ENCODE peak calls at places on chromosome 2, in nine cellular contexts. H is esophagus squamous epithelium; P is A673; J is tibial nerve; Q is heart left ventricle; F is uterus; M is neuronal stem cell; Z is CD8-positive, alpha-beta T cell; E is tibial artery. K is an unnamed sample.

GRCh38 chr2:58677763-58678162 is 436.6 kb upstream of the FANCL start:
- DNase-seq in H (no peak), P (no peak), J (no peak), Q (no peak), F (no peak), M (no peak), Z (no peak), E (no peak), K (no peak)

GRCh38 chr2:65622951-65623525 is 190.6 kb upstream of the SPRED2 start:
- DNase-seq in H (no peak), P (no peak), J (no peak), Q (no peak), F (no peak), M (no peak), Z (no peak), E (no peak), K (no peak)

GRCh38 chr2:128686498-128686861 is 367.8 kb upstream of the HS6ST1 start:
- DNase-seq in H (no peak), P (no peak), J (no peak), Q (no peak), F (no peak), M (no peak), Z (no peak), E (peak; percentile 7), K (peak; percentile 59)

GRCh38 chr2:120269076-120269744 is 16.6 kb downstream of the RALB start:
- DNase-seq in H (no peak), P (no peak), J (no peak), Q (no peak), F (no peak), M (no peak), Z (no peak), E (no peak), K (no peak)

GRCh38 chr2:9675369-9676351 is 44.9 kb upstream of the YWHAQ start:
- DNase-seq in H (no peak), P (peak; percentile 95), J (no peak), Q (no peak), F (no peak), M (no peak), Z (no peak), E (no peak), K (peak; percentile 53)

GRCh38 chr2:104562537-104562936 is 291.4 kb upstream of the POU3F3 start:
- DNase-seq in H (no peak), P (no peak), J (no peak), Q (no peak), F (no peak), M (no peak), Z (no peak), E (no peak), K (no peak)

GRCh38 chr2:133942363-133942762 is 311.5 kb upstream of the MGAT5 start:
- DNase-seq in H (no peak), P (no peak), J (no peak), Q (no peak), F (no peak), M (no peak), Z (no peak), E (no peak), K (no peak)

GRCh38 chr2:10267036-10267435 is 35.7 kb upstream of the HPCAL1 start:
- DNase-seq in H (no peak), P (no peak), J (no peak), Q (no peak), F (peak; percentile 5), M (no peak), Z (no peak), E (peak; percentile 25), K (no peak)

GRCh38 chr2:114076961-114077360 is 187.1 kb downstream of the ACTR3 start:
- DNase-seq in H (no peak), P (no peak), J (no peak), Q (no peak), F (no peak), M (no peak), Z (no peak), E (no peak), K (no peak)

GRCh38 chr2:167859676-167860075 is 387.7 kb downstream of the STK39 start:
- DNase-seq in H (no peak), P (no peak), J (no peak), Q (no peak), F (no peak), M (no peak), Z (no peak), E (no peak), K (no peak)

GRCh38 chr2:170972508-170973224 is 43.6 kb downstream of the GORASP2 start:
- DNase-seq in H (no peak), P (peak; percentile 39), J (no peak), Q (no peak), F (no peak), M (no peak), Z (no peak), E (no peak), K (no peak)

GRCh38 chr2:170845343-170845742 is 28.7 kb downstream of the GAD1 start:
- DNase-seq in H (no peak), P (peak; percentile 35), J (no peak), Q (no peak), F (no peak), M (no peak), Z (no peak), E (no peak), K (peak; percentile 28)

GRCh38 chr2:134367915-134368911 is 114.3 kb downstream of the MGAT5 start:
- DNase-seq in H (no peak), P (no peak), J (no peak), Q (no peak), F (no peak), M (no peak), Z (no peak), E (peak; percentile 80), K (peak; percentile 65)

GRCh38 chr2:241189093-241189855 is 797 bp downstream of the ANO7 start:
- DNase-seq in H (no peak), P (no peak), J (no peak), Q (no peak), F (no peak), M (no peak), Z (no peak), E (no peak), K (no peak)

GRCh38 chr2:241187835-241188234 is 642 bp upstream of the ANO7 start:
- DNase-seq in H (no peak), P (no peak), J (no peak), Q (no peak), F (no peak), M (no peak), Z (no peak), E (no peak), K (no peak)

GRCh38 chr2:241188386-241189092 is at the start of gene ANO7:
- DNase-seq in H (no peak), P (no peak), J (no peak), Q (no peak), F (no peak), M (no peak), Z (no peak), E (no peak), K (no peak)

GRCh38 chr2:241185961-241186360 is 2.5 kb upstream of the ANO7 start:
- DNase-seq in H (no peak), P (no peak), J (no peak), Q (no peak), F (no peak), M (no peak), Z (no peak), E (no peak), K (no peak)

DNA sequence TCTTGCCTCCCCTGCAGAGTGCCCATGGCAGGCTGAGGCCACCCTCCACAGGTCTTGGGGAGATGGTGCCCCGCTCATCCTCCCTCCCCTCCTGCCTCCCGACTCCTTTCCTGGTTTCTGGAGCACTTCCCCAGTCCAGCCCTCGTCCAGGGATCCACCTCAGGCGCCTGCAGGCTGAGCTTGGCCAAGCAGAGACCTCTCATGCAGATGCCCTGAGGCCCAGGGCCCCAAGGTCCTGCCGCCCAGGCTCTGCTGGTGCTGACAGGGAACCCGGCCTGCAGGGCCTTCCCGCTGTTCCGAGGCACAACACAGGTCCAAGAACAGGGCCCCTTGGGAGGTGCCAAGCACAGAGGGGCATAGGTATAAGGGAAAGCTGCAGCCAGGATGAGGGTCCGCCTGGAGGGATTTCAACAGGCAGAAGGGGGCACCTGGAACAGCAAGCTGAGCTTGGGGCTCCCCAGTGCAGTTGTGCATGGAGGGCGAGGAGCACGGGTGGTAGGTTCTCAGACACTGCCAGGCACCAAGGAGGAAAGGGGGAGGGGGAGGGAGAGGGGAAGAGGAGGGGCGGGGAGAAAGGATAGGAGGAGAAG is 1.3 kb upstream of the ANO7 start:
- DNase-seq in H (no peak), P (no peak), J (no peak), Q (no peak), F (no peak), M (no peak), Z (no peak), E (no peak), K (no peak)
- H3K27ac ChIP-seq in H (no peak overlapping the region), P (no peak overlapping the region), J (no peak overlapping the region), Q (no peak overlapping the region), F (no peak overlapping the region), M (no peak overlapping the region), Z (no peak overlapping the region), E (no peak overlapping the region), K (no peak overlapping the region)

DNA sequence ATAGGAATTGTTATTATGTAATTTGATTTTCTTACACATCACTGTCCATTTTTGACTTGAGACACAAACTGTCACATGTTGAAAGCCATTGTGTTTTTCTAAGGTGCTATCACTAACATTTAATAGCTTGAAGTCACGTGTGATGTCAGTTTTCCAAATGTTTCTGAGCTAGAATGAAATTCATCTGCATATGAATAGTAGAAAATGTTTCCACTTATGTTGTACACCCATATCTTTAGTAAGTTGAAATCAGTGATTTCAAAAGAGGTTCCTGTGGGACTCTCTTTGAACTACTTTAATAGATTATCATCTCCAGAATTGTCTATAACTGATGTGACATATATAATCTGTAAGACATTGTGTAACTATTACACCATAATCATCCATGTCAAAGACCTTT is 27.8 kb downstream of the ABCG5 start:
- DNase-seq in H (no peak), P (no peak), J (no peak), Q (no peak), F (no peak), M (no peak), Z (no peak), E (no peak), K (no peak)
- H3K4me1 ChIP-seq in H (no peaks in the 10 kb centered on the region), P (no peaks in the 10 kb centered on the region), J (no peaks in the 10 kb centered on the region), Q (no peaks in the 10 kb centered on the region), F (no peaks in the 10 kb centered on the region), M (no peaks in the 10 kb centered on the region), Z (no peaks in the 10 kb centered on the region), E (peaks cover 6% of the 10 kb centered on the region), K (no peaks in the 10 kb centered on the region)

DNA sequence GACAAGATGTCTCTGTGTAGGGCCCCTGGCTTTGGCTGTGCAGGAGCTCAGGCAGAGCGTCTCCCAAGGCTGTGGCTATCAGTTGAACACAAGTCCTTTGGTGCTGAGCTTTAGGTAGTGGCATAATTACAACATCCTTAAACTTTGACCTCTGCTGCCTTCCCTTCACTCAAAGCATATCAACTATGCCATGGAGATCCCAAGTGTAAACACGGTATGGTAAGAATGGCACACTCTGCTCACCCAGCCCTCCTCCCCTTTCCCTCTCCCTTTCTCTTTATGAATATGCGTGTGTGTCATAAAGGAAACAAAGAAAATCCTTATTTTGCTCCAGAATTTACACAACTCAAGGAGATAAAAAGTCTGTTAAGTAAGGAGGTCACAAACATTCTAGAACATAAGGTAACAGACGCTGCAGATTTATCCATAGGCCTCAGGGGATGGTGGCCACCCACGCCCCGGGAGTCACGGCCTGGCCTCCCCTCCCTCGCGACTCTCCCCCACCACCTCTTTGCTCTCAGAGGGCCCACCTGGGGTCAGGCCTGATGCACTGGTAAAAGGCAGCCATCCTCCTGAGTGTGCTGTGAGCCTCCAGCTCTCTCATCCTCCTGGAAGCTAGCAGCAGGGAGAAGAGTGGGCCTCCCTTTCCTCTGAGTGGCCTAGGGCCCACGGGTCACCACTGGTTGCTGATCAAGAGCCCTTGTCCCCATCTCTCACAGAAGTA is 67.3 kb downstream of the CRACDL start:
- DNase-seq in H (no peak), P (no peak), J (no peak), Q (no peak), F (no peak), M (no peak), Z (no peak), E (no peak), K (no peak)
- H3K4me3 ChIP-seq in H (peak overlapping the region; percentile 23), P (no peak overlapping the region), J (peak overlapping the region; percentile 29), Q (no peak overlapping the region), F (no peak overlapping the region), M (no peak overlapping the region), Z (no peak overlapping the region), E (no peak overlapping the region), K (no peak overlapping the region)

GRCh38 chr2:100009743-100010142 is 132.6 kb downstream of the AFF3 start:
- DNase-seq in H (no peak), P (no peak), J (no peak), Q (no peak), F (no peak), M (no peak), Z (no peak), E (no peak), K (no peak)
- H3K27ac ChIP-seq in H (no peak overlapping the region), P (no peak overlapping the region), J (no peak overlapping the region), Q (no peak overlapping the region), F (no peak overlapping the region), M (no peak overlapping the region), Z (no peak overlapping the region), E (no peak overlapping the region), K (no peak overlapping the region)

K was measured in SJCRH30.